ENCODE peak calls at places on chromosomes 4 and X, in four cellular contexts. J, Z, R and N are unnamed samples.

GRCh38 chr4:140158234-140159030 is 4.4 kb upstream of the MAML3 start:
- DNase-seq in Z (no peak), R (peak; percentile 71), J (peak; percentile 67), N (no peak)

GRCh38 chrX:40471965-40472648 is 108.7 kb upstream of the ATP6AP2 start:
- DNase-seq in J (peak; percentile 14), Z (no peak), R (peak; percentile 38), N (no peak)

GRCh38 chrX:82038793-82039192 is 836.9 kb downstream of the SH3BGRL start:
- DNase-seq in R (no peak), Z (no peak), J (no peak), N (no peak)

GRCh38 chr4:113106076-113106475 is 56.6 kb downstream of the ANK2 start:
- DNase-seq in Z (no peak), J (no peak), R (no peak), N (no peak)

GRCh38 chrX:123959281-123960063 is 2.0 kb upstream of the STAG2 start:
- DNase-seq in R (peak; percentile 49), J (peak; percentile 35), Z (peak; percentile 78), N (peak; percentile 20)

GRCh38 chr4:130043796-130044195 is 947.8 kb downstream of the C4orf33 start:
- DNase-seq in R (no peak), J (peak; percentile 54), Z (no peak), N (no peak)

GRCh38 chr4:177190995-177191568 is 118.6 kb upstream of the NEIL3 start:
- DNase-seq in Z (no peak), R (no peak), J (no peak), N (no peak)

GRCh38 chr4:55733874-55734437 is 85.6 kb upstream of the EXOC1L start:
- DNase-seq in Z (peak; percentile 80), J (peak; percentile 57), R (peak; percentile 91), N (no peak)

GRCh38 chrX:136823175-136823574 is 42.4 kb upstream of the ARHGEF6 start:
- DNase-seq in J (no peak), R (no peak), Z (no peak), N (no peak)

GRCh38 chr4:170420255-170420693 is 330.5 kb upstream of the AADAT start:
- DNase-seq in J (no peak), R (no peak), Z (no peak), N (no peak)

GRCh38 chr4:986428-986948 is 356 bp upstream of the IDUA start:
- DNase-seq in Z (no peak), J (no peak), R (no peak), N (no peak)

GRCh38 chr4:53782468-53782865 is 191.2 kb upstream of the LNX1 start:
- DNase-seq in R (no peak), J (no peak), Z (no peak), N (no peak)

GRCh38 chr4:87985097-87985886 is 9.8 kb downstream of the SPP1 start:
- DNase-seq in J (peak; percentile 66), R (peak; percentile 46), Z (no peak), N (no peak)

GRCh38 chr4:76943129-76943620 is 6.4 kb upstream of the SEPTIN11 start:
- DNase-seq in J (peak; percentile 22), Z (no peak), R (no peak), N (no peak)

GRCh38 chr4:52250124-52250523 is 199.0 kb downstream of the SPATA18 start:
- DNase-seq in R (no peak), Z (no peak), J (no peak), N (no peak)

GRCh38 chr4:54719378-54719777 is 61.6 kb downstream of the KIT start:
- DNase-seq in R (no peak), Z (no peak), J (peak; percentile 13), N (no peak)

DNA sequence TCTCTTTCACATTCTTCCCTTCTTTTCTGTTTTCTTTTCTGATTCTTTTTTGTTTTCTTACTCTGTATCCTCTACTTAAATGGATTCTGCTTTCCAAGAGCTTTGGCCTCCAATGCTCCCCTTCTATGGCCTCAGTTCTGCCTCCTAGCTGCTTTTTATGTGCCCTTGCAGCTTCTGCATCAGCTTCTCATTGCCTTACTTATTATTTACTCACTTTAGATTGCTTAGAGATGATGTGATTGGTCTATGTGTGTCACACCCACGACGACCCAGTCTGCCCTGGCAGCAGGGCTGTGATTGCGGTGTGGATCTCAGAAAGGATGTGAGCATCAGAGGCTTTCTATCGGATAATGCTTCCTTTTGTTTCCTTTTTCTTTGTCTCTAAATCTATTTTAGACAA is 71.8 kb upstream of the SMARCA5 start:
- DNase-seq in R (no peak), J (no peak), Z (no peak), N (no peak)
- TF ChIP-seq POLR2A in R (no peak), J (no peak), Z (no peak), N (no peak)

GRCh38 chr4:94574050-94574449 is 122.3 kb downstream of the PDLIM5 start:
- DNase-seq in J (no peak), R (no peak), Z (no peak), N (no peak)
- H3K4me1 ChIP-seq in J (peaks cover 29% of the 10 kb centered on the region), R (peaks cover 4% of the 10 kb centered on the region), Z (peaks cover 9% of the 10 kb centered on the region), N (no peaks in the 10 kb centered on the region)

GRCh38 chr4:154562697-154563254 is at the start of gene FGB:
- DNase-seq in J (no peak), R (no peak), Z (no peak), N (no peak)
- TF ChIP-seq POLR2A in J (no peak), R (no peak), Z (no peak), N (no peak)

DNA sequence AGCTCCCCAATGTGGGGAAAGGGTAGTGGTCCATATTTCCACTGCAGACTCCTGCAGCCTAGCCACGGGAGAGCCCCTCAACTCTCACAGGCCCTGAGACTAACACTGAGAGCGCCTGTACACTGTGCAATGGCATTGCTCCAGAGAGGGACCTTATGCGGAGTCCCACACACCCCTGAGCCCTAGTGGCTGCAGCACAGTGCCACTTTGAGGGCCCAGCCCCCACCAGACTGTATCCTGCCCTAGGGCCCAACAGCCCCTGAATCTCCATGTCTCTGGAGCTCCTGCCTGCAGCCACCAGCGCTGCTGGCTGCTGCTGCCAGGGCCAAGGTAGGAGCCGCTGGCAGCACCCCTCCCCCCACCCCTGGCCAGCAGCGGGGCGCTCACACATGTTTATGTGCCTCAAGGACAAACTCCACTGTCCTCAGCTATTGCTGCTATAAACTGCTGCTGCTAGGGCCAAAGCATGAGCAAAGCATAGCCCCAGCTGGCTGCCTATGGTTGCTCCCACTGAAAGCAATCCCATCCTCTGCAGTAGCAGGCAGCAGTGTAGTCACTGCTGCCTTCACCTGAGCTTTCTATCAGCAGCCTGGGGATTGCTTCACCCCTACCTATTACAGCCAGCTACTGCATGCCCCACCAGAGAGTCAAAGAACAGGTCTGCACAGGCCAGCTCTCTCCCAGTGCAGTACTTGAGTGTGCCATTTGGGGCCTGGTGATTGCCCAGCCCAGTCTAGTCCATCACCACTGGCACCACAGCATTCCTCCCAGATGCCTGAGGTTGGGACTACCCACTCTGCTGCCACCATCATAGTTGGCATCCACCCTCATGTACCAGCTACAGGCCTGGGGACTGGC is 24.3 kb downstream of the TMEM154 start:
- DNase-seq in Z (no peak), R (no peak), J (no peak), N (no peak)
- H3K4me1 ChIP-seq in Z (peaks cover 8% of the 10 kb centered on the region), R (no peaks in the 10 kb centered on the region), J (no peaks in the 10 kb centered on the region), N (peaks cover 5% of the 10 kb centered on the region)

DNA sequence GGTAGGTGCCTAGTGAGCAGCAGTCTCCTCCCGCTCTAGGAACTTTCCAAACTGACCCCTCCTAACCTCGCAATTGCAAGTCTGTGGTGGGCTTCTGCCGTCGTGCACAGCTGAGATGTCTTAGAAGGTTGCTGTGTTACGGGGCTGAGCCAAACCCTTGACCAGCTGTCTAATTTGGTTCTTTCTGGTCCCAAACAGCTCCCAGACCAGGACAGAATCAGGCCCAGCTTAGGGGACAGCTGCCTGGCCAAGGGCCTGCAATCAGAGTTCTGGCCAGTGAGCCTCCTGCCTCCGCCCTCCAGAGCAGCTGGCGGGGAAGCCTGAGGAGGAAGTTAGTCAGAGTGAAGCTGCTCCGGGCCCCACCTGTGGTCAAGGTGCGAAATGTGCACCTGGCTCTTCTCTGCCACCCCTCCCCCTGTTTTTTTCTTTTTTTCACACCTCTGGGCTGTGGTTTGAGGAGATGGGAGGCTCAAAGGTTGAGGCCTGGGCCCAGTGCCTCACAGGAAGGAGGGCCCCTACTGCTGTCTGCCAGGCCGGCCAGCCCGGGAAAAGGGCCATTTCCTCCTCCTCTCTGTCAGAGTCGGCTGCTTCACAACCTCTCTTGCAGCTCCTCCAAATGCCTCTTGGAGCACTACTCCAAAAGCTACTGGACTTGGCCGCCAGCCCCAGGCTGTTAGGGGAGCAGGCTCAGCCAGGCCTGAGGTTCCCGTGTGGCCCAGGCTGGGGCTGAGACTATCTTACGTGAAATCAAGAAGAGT is 4.2 kb upstream of the CXCR3 start:
- DNase-seq in R (peak; percentile 79), Z (peak; percentile 78), J (peak; percentile 67), N (peak; percentile 92)
- TF ChIP-seq POLR2A in R (no peak), Z (no peak), J (no peak), N (peak; percentile 72)

GRCh38 chrX:13689519-13690211 is 737 bp downstream of the RAB9A start:
- DNase-seq in Z (no peak), J (peak; percentile 52), R (no peak), N (no peak)

GRCh38 chrX:13687203-13687602 is 1.7 kb upstream of the RAB9A start:
- DNase-seq in Z (no peak), R (no peak), J (no peak), N (no peak)

GRCh38 chrX:13690836-13691235 is 1.9 kb downstream of the RAB9A start:
- DNase-seq in J (no peak), R (no peak), Z (no peak), N (no peak)

GRCh38 chrX:13688384-13688771 is 550 bp upstream of the RAB9A start:
- DNase-seq in J (no peak), Z (no peak), R (no peak), N (no peak)

GRCh38 chrX:13688772-13689518 is at the start of gene RAB9A:
- DNase-seq in Z (peak; percentile 92), R (peak; percentile 88), J (peak; percentile 76), N (peak; percentile 94)
- H3K4me1 ChIP-seq in Z (peaks cover 24% of the 10 kb centered on the region), R (peaks cover 26% of the 10 kb centered on the region), J (peaks cover 10% of the 10 kb centered on the region), N (peaks cover 2% of the 10 kb centered on the region)

GRCh38 chrX:155263854-155264628 is at the start of gene RAB39B:
- DNase-seq in R (peak; percentile 43), Z (no peak), J (peak; percentile 9), N (peak; percentile 39)
- TF ChIP-seq POLR2A in R (no peak), Z (no peak), J (no peak), N (no peak)